ENCODE peak calls at places on chromosome 14, in four cellular contexts. J is Caco-2, P is ovary, B is fibroblast of mammary gland. C is an unnamed sample.

GRCh38 chr14:100287202-100287997 is 18.8 kb downstream of the SLC25A29 start:
- DNase-seq in P (no peak), B (no peak), J (no peak), C (no peak)

GRCh38 chr14:70624972-70625371 is 16.7 kb upstream of the TTC9 start:
- DNase-seq in P (no peak), J (peak; percentile 9), B (no peak), C (no peak)

GRCh38 chr14:32358781-32359180 is 29.7 kb downstream of the AKAP6 start:
- DNase-seq in J (no peak), P (no peak), B (no peak), C (no peak)

GRCh38 chr14:99128185-99128584 is 143.8 kb downstream of the BCL11B start:
- DNase-seq in B (no peak), J (no peak), P (no peak), C (no peak)

GRCh38 chr14:99612737-99613330 is 8.8 kb upstream of the CCDC85C start:
- DNase-seq in B (no peak), P (no peak), J (no peak), C (peak; percentile 55)

GRCh38 chr14:79764288-79764687 is 447.0 kb downstream of the DIO2 start:
- DNase-seq in P (no peak), J (peak; percentile 54), B (no peak), C (no peak)

GRCh38 chr14:71466942-71467341 is 465.3 kb upstream of the RGS6 start:
- DNase-seq in J (no peak), B (no peak), P (no peak), C (peak; percentile 42)

GRCh38 chr14:76772300-76773187 is 11.3 kb downstream of the VASH1 start:
- DNase-seq in P (peak; percentile 86), J (no peak), B (peak; percentile 68), C (no peak)

GRCh38 chr14:64628940-64629403 is 75.3 kb upstream of the PLEKHG3 start:
- DNase-seq in P (no peak), B (peak; percentile 88), J (no peak), C (peak; percentile 97)

GRCh38 chr14:34629657-34630529 is at the start of gene SNX6:
- DNase-seq in J (peak; percentile 86), B (peak; percentile 59), P (peak; percentile 83), C (peak; percentile 70)

GRCh38 chr14:74414793-74415437 is 11.1 kb downstream of the SYNDIG1L start:
- DNase-seq in J (no peak), B (no peak), P (no peak), C (no peak)

GRCh38 chr14:101481557-101481956 is 79.7 kb upstream of the DIO3 start:
- DNase-seq in P (peak; percentile 30), J (no peak), B (no peak), C (no peak)

GRCh38 chr14:39265032-39265431 is 31.3 kb downstream of the MIA2 start:
- DNase-seq in J (no peak), P (no peak), B (peak; percentile 50), C (peak; percentile 44)

GRCh38 chr14:31937730-31938346 is 139.3 kb upstream of the ARHGAP5 start:
- DNase-seq in J (peak; percentile 48), B (peak; percentile 92), P (no peak), C (peak; percentile 81)

GRCh38 chr14:77339407-77339806 is 18.6 kb downstream of the GSTZ1 start:
- DNase-seq in P (no peak), B (peak; percentile 75), J (no peak), C (peak; percentile 55)

DNA sequence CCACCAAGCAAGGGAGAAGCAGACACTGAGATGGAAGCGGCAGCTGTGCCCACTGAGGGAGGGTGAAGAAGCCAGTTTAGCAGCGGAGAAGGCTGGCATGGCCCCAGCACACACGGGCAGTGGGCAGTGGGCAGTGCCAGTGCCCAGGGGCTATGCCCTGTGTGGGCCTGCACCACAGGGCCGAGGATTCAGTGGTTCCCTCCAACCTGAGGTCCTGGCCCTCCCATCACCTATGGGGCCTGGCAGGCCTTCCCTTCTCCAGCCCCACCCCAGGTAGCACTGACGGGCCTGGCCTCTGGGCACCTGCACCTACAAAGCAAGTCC is 81.1 kb downstream of the ITPK1 start:
- DNase-seq in B (no peak), J (no peak), P (no peak), C (no peak)
- TF ChIP-seq CTCF in B (no peak), J (no peak), P (no peak), C (no peak)

DNA sequence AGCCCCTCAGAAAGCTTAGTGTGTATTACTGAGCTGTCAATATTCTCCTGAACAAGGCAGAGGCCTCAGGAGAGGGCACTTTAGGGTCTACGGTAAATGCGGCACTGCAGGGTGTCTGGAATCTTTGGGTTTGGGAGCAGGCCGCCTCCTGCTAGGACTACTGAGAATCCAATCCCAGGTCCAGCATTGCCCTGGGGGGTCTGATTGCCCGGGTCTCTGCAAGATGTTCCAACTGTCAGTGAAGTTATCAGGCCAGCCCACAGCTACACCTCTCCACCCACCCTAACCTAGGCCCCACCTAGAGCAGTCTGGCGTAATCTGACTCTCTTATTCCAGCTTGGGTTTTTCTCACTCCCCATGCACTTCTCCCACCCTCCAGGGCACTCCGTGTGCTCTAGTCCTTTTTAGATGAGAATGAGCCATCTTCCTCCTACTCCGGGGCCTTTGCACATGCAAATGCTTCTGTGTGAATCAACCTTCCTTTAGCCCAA is 4.4 kb upstream of the ZFP36L1 start:
- DNase-seq in J (no peak), P (no peak), B (no peak), C (no peak)
- H3K4me3 ChIP-seq in J (no peak overlapping the region), P (no peak overlapping the region), B (no peak overlapping the region), C (no peak overlapping the region)

GRCh38 chr14:104130974-104131651 is 7.3 kb upstream of the KIF26A start:
- DNase-seq in J (peak; percentile 54), P (no peak), B (peak; percentile 34), C (peak; percentile 4)

GRCh38 chr14:104126753-104127152 is 11.6 kb upstream of the KIF26A start:
- DNase-seq in P (no peak), J (no peak), B (no peak), C (no peak)

GRCh38 chr14:104128981-104129380 is 9.4 kb upstream of the KIF26A start:
- DNase-seq in B (no peak), P (no peak), J (no peak), C (no peak)

GRCh38 chr14:104131968-104132732 is 6.2 kb upstream of the KIF26A start:
- DNase-seq in P (no peak), B (no peak), J (no peak), C (no peak)

DNA sequence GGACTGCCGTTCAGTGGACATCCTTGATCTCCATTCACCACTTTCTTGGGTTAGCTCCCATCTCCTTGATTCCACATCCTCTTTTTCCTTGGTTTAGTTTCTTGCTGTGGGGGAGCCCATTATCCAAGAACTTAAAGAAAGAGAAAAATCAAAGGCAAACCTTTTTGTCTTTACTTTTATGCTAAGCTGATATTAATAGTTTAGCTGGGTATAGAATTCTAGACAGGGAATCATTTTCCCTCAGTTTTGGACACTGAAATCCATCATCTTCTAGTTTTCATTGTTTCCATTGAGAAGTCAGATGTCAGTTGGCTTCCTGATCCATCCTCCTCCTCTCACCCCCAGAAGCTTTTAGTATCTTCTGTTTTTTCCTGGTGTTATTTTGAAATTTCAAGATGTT is 8.8 kb upstream of the KIF26A start:
- DNase-seq in P (no peak), J (no peak), B (no peak), C (no peak)
- TF ChIP-seq CTCF in P (no peak), J (no peak), B (no peak), C (no peak)

DNA sequence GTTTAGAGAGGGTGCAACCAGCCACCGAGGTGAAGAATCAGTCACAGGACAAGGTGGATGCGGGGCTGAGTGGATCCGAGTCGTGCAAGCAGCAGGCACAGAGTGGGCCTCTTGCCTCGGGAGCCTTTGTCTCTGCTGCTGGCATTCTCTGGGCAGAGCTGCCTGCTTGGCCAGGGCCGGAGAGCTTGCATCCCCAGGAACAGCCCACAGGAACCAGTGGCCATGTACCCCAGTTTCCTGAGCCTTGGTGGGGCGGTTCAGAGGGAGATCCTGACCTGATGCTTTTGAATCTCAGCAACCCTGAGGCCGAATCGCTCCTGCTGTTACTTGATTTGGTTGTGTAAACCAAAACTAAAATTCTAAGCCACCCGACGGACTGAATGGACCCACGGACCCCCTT is 50.1 kb upstream of the EIF5 start:
- DNase-seq in J (no peak), B (no peak), P (no peak), C (no peak)
- H3K4me3 ChIP-seq in J (no peak overlapping the region), B (no peak overlapping the region), P (no peak overlapping the region), C (no peak overlapping the region)